ENCODE peak calls at places on chromosomes 5 and 9, in six cellular contexts. One of them, this sample, is unnamed.

GRCh38 chr5:56816546-56817081 is 1.3 kb downstream of the MAP3K1 start:
- DNase-seq in breast epithelium: no peak
- DNase-seq in endodermal cell: peak; percentile 86
- DNase-seq in NT2/D1: peak; percentile 64
- DNase-seq in mammary epithelial cell: peak; percentile 70
- DNase-seq in tibial nerve: peak; percentile 32
- DNase-seq in this sample: peak; percentile 80

GRCh38 chr9:124267271-124267807 is 9.6 kb downstream of the NEK6 start:
- DNase-seq in breast epithelium: peak; percentile 86
- DNase-seq in endodermal cell: no peak
- DNase-seq in NT2/D1: no peak
- DNase-seq in mammary epithelial cell: peak; percentile 87
- DNase-seq in tibial nerve: no peak
- DNase-seq in this sample: no peak

GRCh38 chr5:169649486-169649885 is 12.4 kb downstream of the DOCK2 start:
- DNase-seq in breast epithelium: no peak
- DNase-seq in endodermal cell: no peak
- DNase-seq in NT2/D1: no peak
- DNase-seq in mammary epithelial cell: no peak
- DNase-seq in tibial nerve: no peak
- DNase-seq in this sample: no peak

GRCh38 chr5:131814990-131815389 is 18.2 kb upstream of the FNIP1 start:
- DNase-seq in breast epithelium: no peak
- DNase-seq in endodermal cell: no peak
- DNase-seq in NT2/D1: peak; percentile 39
- DNase-seq in mammary epithelial cell: peak; percentile 68
- DNase-seq in tibial nerve: no peak
- DNase-seq in this sample: peak; percentile 22

GRCh38 chr5:150190503-150190973 is 676 bp downstream of the SLC6A7 start:
- DNase-seq in breast epithelium: no peak
- DNase-seq in endodermal cell: no peak
- DNase-seq in NT2/D1: no peak
- DNase-seq in mammary epithelial cell: no peak
- DNase-seq in tibial nerve: no peak
- DNase-seq in this sample: peak; percentile 82

GRCh38 chr5:8829322-8830029 is 716.4 kb downstream of the SEMA5A start:
- DNase-seq in breast epithelium: no peak
- DNase-seq in endodermal cell: no peak
- DNase-seq in NT2/D1: peak; percentile 16
- DNase-seq in mammary epithelial cell: peak; percentile 96
- DNase-seq in tibial nerve: no peak
- DNase-seq in this sample: no peak

GRCh38 chr5:93658044-93658443 is 75.0 kb downstream of the NR2F1 start:
- DNase-seq in breast epithelium: no peak
- DNase-seq in endodermal cell: no peak
- DNase-seq in NT2/D1: no peak
- DNase-seq in mammary epithelial cell: no peak
- DNase-seq in tibial nerve: no peak
- DNase-seq in this sample: no peak

GRCh38 chr5:123089971-123090640 is 1.1 kb downstream of the PRDM6 start:
- DNase-seq in breast epithelium: no peak
- DNase-seq in endodermal cell: peak; percentile 86
- DNase-seq in NT2/D1: no peak
- DNase-seq in mammary epithelial cell: no peak
- DNase-seq in tibial nerve: no peak
- DNase-seq in this sample: peak; percentile 81

GRCh38 chr9:3743901-3744413 is 218.2 kb upstream of the RFX3 start:
- DNase-seq in breast epithelium: no peak
- DNase-seq in endodermal cell: no peak
- DNase-seq in NT2/D1: no peak
- DNase-seq in mammary epithelial cell: no peak
- DNase-seq in tibial nerve: no peak
- DNase-seq in this sample: no peak

GRCh38 chr9:89743216-89743575 is 138.4 kb downstream of the GADD45G start:
- DNase-seq in breast epithelium: no peak
- DNase-seq in endodermal cell: no peak
- DNase-seq in NT2/D1: no peak
- DNase-seq in mammary epithelial cell: no peak
- DNase-seq in tibial nerve: no peak
- DNase-seq in this sample: no peak

DNA sequence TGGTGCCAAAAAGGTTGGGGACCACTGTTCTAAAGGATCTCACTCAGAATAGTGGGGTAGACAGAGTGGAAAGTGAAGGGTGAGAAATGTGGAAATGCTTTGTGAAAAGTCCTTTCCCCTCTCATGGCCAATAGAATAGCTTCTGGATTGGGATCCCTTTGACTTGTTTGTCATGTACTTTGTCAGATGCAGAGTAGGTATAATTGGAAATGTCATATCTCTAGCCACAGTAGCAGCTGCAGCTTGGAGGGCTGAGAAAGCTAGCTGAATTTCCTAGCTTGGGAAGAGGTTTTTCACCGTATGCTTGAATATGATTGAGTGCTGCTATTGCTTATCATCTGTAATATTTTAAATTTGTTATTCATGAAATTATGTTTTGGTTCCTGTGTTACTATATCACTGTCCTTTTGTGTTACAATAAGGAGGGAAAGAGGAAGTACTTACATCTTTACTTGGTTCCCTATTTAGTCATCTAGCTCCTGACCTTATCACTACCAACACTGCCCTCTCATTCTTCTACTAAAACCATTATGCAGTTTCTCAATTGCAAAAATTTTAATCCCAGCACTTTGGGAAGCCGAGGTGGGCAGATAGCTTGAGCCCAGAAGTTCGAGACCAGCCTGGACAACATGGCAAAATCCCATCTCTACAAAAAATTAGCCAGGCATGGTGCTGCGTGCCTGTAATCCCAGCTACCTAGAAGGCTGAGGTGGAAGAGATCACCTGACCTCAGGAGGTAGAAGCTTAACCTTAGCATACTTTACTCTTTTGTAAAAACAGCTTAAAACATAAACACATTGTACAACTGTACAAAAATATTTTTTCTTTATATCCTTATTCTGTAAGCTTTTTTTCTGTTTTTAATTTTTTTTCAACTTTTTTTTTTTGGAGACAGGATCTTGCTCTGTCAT is 12.4 kb downstream of the SLC30A5 start:
- DNase-seq in breast epithelium: no peak
- DNase-seq in endodermal cell: no peak
- DNase-seq in NT2/D1: no peak
- DNase-seq in mammary epithelial cell: no peak
- DNase-seq in tibial nerve: no peak
- DNase-seq in this sample: no peak
- H3K36me3 ChIP-seq in breast epithelium: peaks cover 4% of the 10 kb centered on the region
- H3K36me3 ChIP-seq in endodermal cell: peaks cover 84% of the 10 kb centered on the region
- H3K36me3 ChIP-seq in NT2/D1: peaks cover 76% of the 10 kb centered on the region
- H3K36me3 ChIP-seq in mammary epithelial cell: peaks cover 35% of the 10 kb centered on the region
- H3K36me3 ChIP-seq in tibial nerve: peaks cover 82% of the 10 kb centered on the region
- H3K36me3 ChIP-seq in this sample: peaks cover 9% of the 10 kb centered on the region

GRCh38 chr5:138541511-138541910 is 1.5 kb downstream of the ETF1 start:
- DNase-seq in breast epithelium: no peak
- DNase-seq in endodermal cell: no peak
- DNase-seq in NT2/D1: no peak
- DNase-seq in mammary epithelial cell: no peak
- DNase-seq in tibial nerve: no peak
- DNase-seq in this sample: no peak
- H3K4me3 ChIP-seq in breast epithelium: peak overlapping the region; percentile 100
- H3K4me3 ChIP-seq in endodermal cell: peak overlapping the region; percentile 94
- H3K4me3 ChIP-seq in NT2/D1: peak overlapping the region; percentile 91
- H3K4me3 ChIP-seq in mammary epithelial cell: peak overlapping the region; percentile 80
- H3K4me3 ChIP-seq in tibial nerve: no peak overlapping the region
- H3K4me3 ChIP-seq in this sample: peak overlapping the region; percentile 93

DNA sequence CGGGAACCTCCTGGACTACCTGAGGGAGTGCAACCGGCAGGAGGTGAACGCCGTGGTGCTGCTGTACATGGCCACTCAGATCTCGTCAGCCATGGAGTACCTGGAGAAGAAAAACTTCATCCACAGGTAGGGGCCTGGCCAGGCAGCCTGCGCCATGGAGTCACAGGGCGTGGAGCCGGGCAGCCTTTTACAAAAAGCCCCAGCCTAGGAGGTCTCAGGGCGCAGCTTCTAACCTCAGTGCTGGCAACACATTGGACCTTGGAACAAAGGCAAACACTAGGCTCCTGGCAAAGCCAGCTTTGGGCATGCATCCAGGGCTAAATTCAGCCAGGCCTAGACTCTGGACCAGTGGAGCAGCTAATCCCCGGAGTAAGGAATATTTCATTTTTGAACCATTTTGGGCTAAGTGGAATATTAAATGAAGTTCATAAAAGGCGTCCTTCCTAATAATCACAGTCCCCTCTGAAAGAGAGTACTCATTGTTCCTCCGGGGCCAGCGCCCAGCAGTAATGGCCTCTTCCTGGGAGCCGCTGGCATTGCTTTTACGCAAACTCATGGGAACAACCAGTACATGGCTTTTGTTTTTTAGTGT is 23.6 kb downstream of the QRFP start:
- DNase-seq in breast epithelium: no peak
- DNase-seq in endodermal cell: no peak
- DNase-seq in NT2/D1: no peak
- DNase-seq in mammary epithelial cell: no peak
- DNase-seq in tibial nerve: no peak
- DNase-seq in this sample: no peak
- H3K27me3 ChIP-seq in breast epithelium: no peaks in the 10 kb centered on the region
- H3K27me3 ChIP-seq in endodermal cell: no peaks in the 10 kb centered on the region
- H3K27me3 ChIP-seq in NT2/D1: no peaks in the 10 kb centered on the region
- H3K27me3 ChIP-seq in mammary epithelial cell: no peaks in the 10 kb centered on the region
- H3K27me3 ChIP-seq in tibial nerve: no peaks in the 10 kb centered on the region
- H3K27me3 ChIP-seq in this sample: no peaks in the 10 kb centered on the region

DNA sequence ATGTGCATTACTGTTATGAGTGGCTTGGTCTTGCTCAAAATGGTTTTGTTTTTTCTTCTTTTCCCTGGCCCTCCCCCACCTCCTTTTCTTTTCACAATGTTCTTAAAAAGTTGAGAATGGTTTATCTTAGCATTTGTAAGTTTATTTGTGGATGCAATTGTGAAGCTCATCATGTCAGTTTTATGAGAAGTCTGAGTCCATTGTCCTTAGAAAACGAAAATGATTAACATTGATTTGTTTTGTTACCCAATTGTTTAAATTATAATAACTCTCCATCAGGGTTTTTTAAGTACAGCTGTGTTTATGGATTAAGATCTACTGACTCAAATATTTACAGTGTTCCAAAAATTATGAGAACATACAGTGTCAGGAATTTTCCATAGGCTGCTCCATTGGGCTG is 511.3 kb upstream of the PAPPA start:
- DNase-seq in breast epithelium: no peak
- DNase-seq in endodermal cell: no peak
- DNase-seq in NT2/D1: no peak
- DNase-seq in mammary epithelial cell: no peak
- DNase-seq in tibial nerve: no peak
- DNase-seq in this sample: no peak
- H3K36me3 ChIP-seq in breast epithelium: no peaks in the 10 kb centered on the region
- H3K36me3 ChIP-seq in endodermal cell: no peaks in the 10 kb centered on the region
- H3K36me3 ChIP-seq in NT2/D1: no peaks in the 10 kb centered on the region
- H3K36me3 ChIP-seq in mammary epithelial cell: no peaks in the 10 kb centered on the region
- H3K36me3 ChIP-seq in tibial nerve: no peaks in the 10 kb centered on the region
- H3K36me3 ChIP-seq in this sample: no peaks in the 10 kb centered on the region

DNA sequence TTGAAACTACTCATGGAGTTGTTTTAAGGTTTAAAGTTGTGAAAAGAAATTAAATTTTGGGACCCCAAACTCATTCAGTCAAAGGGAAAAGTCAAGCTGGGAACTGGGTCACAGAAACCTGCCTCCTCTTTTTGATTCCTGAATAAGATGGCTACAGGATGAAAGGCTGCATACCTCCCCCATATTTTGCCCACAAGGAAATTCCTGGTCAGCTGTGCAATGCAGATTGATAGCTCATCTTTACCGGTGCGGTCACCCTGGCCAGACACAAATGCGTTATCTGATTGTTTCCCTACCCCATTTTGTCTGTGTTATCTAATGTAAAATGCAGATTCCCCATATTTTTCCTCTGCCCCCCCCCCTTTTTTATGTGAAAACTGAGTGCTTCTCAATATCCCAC is 1.3 kb downstream of the HAVCR2 start:
- DNase-seq in breast epithelium: no peak
- DNase-seq in endodermal cell: no peak
- DNase-seq in NT2/D1: no peak
- DNase-seq in mammary epithelial cell: no peak
- DNase-seq in tibial nerve: no peak
- DNase-seq in this sample: no peak
- H3K4me3 ChIP-seq in breast epithelium: peak overlapping the region; percentile 31
- H3K4me3 ChIP-seq in endodermal cell: no peak overlapping the region
- H3K4me3 ChIP-seq in NT2/D1: no peak overlapping the region
- H3K4me3 ChIP-seq in mammary epithelial cell: no peak overlapping the region
- H3K4me3 ChIP-seq in tibial nerve: no peak overlapping the region
- H3K4me3 ChIP-seq in this sample: no peak overlapping the region

GRCh38 chr9:95047452-95048224 is 269.9 kb downstream of the FANCC start:
- DNase-seq in breast epithelium: no peak
- DNase-seq in endodermal cell: peak; percentile 40
- DNase-seq in NT2/D1: no peak
- DNase-seq in mammary epithelial cell: no peak
- DNase-seq in tibial nerve: no peak
- DNase-seq in this sample: no peak
- H3K27me3 ChIP-seq in breast epithelium: no peaks in the 10 kb centered on the region
- H3K27me3 ChIP-seq in endodermal cell: peaks cover 7% of the 10 kb centered on the region
- H3K27me3 ChIP-seq in NT2/D1: no peaks in the 10 kb centered on the region
- H3K27me3 ChIP-seq in mammary epithelial cell: no peaks in the 10 kb centered on the region
- H3K27me3 ChIP-seq in tibial nerve: no peaks in the 10 kb centered on the region
- H3K27me3 ChIP-seq in this sample: peaks cover 20% of the 10 kb centered on the region

GRCh38 chr5:67183859-67184258 is 12.7 kb downstream of the CD180 start:
- DNase-seq in breast epithelium: no peak
- DNase-seq in endodermal cell: no peak
- DNase-seq in NT2/D1: no peak
- DNase-seq in mammary epithelial cell: no peak
- DNase-seq in tibial nerve: no peak
- DNase-seq in this sample: no peak
- H3K36me3 ChIP-seq in breast epithelium: no peaks in the 10 kb centered on the region
- H3K36me3 ChIP-seq in endodermal cell: no peaks in the 10 kb centered on the region
- H3K36me3 ChIP-seq in NT2/D1: no peaks in the 10 kb centered on the region
- H3K36me3 ChIP-seq in mammary epithelial cell: no peaks in the 10 kb centered on the region
- H3K36me3 ChIP-seq in tibial nerve: no peaks in the 10 kb centered on the region
- H3K36me3 ChIP-seq in this sample: no peaks in the 10 kb centered on the region